ENCODE peak calls at places on chromosomes 6 and 20, in four cellular contexts. One of them, this sample, is unnamed.
A peak's percentile ranks its signal among the peaks of the same experiment; 100 is the strongest.

GRCh38 chr20:43849496-43850197 is 65.0 kb upstream of the TOX2 start:
- DNase-seq in mesendoderm: no peak
- DNase-seq in H1: no peak
- DNase-seq in H9: no peak
- DNase-seq in this sample: peak; percentile 81

GRCh38 chr6:2695464-2696095 is 55.1 kb downstream of the MYLK4 start:
- DNase-seq in mesendoderm: peak; percentile 25
- DNase-seq in H1: no peak
- DNase-seq in H9: no peak
- DNase-seq in this sample: peak; percentile 57

GRCh38 chr6:14635195-14635594 is 517.6 kb downstream of the CD83 start:
- DNase-seq in mesendoderm: peak; percentile 44
- DNase-seq in H1: no peak
- DNase-seq in H9: no peak
- DNase-seq in this sample: no peak

GRCh38 chr6:106253731-106254130 is 71.8 kb downstream of the ATG5 start:
- DNase-seq in mesendoderm: no peak
- DNase-seq in H1: no peak
- DNase-seq in H9: no peak
- DNase-seq in this sample: peak; percentile 31

GRCh38 chr6:16324622-16325225 is 86.3 kb downstream of the GMPR start:
- DNase-seq in mesendoderm: peak; percentile 27
- DNase-seq in H1: no peak
- DNase-seq in H9: no peak
- DNase-seq in this sample: peak; percentile 46

GRCh38 chr6:82006027-82006738 is 241.4 kb downstream of the IBTK start:
- DNase-seq in mesendoderm: peak; percentile 49
- DNase-seq in H1: no peak
- DNase-seq in H9: peak; percentile 46
- DNase-seq in this sample: peak; percentile 40

GRCh38 chr6:131014080-131014776 is 48.8 kb downstream of the EPB41L2 start:
- DNase-seq in mesendoderm: no peak
- DNase-seq in H1: no peak
- DNase-seq in H9: no peak
- DNase-seq in this sample: no peak

GRCh38 chr6:19024737-19025136 is 637.6 kb downstream of the RNF144B start:
- DNase-seq in mesendoderm: peak; percentile 83
- DNase-seq in H1: no peak
- DNase-seq in H9: peak; percentile 61
- DNase-seq in this sample: peak; percentile 15

GRCh38 chr6:54353975-54354374 is 45.7 kb downstream of the TINAG start:
- DNase-seq in mesendoderm: no peak
- DNase-seq in H1: no peak
- DNase-seq in H9: no peak
- DNase-seq in this sample: no peak

GRCh38 chr6:80106418-80107235 is at the start of gene BCKDHB:
- DNase-seq in mesendoderm: peak; percentile 99
- DNase-seq in H1: peak; percentile 94
- DNase-seq in H9: peak; percentile 99
- DNase-seq in this sample: peak; percentile 96

GRCh38 chr6:170452767-170453545 is 100.2 kb downstream of the PSMB1 start:
- DNase-seq in mesendoderm: no peak
- DNase-seq in H1: no peak
- DNase-seq in H9: no peak
- DNase-seq in this sample: no peak

GRCh38 chr6:170449835-170450753 is 103.0 kb downstream of the PSMB1 start:
- DNase-seq in mesendoderm: no peak
- DNase-seq in H1: no peak
- DNase-seq in H9: no peak
- DNase-seq in this sample: no peak

GRCh38 chr6:170449231-170449630 is 103.9 kb downstream of the PSMB1 start:
- DNase-seq in mesendoderm: no peak
- DNase-seq in H1: no peak
- DNase-seq in H9: no peak
- DNase-seq in this sample: peak; percentile 39

GRCh38 chr6:170451762-170452651 is 101.1 kb downstream of the PSMB1 start:
- DNase-seq in mesendoderm: no peak
- DNase-seq in H1: no peak
- DNase-seq in H9: no peak
- DNase-seq in this sample: no peak

GRCh38 chr6:170450946-170451761 is 102.0 kb downstream of the PSMB1 start:
- DNase-seq in mesendoderm: no peak
- DNase-seq in H1: no peak
- DNase-seq in H9: no peak
- DNase-seq in this sample: no peak
- H2BK15ac ChIP-seq in mesendoderm: no peak overlapping the region
- H2BK15ac ChIP-seq in H1: no peak overlapping the region
- H2BK15ac ChIP-seq in H9: no peak overlapping the region
- H2BK15ac ChIP-seq in this sample: no peak overlapping the region

GRCh38 chr6:5567890-5568289 is 306.6 kb downstream of the FARS2 start:
- DNase-seq in mesendoderm: no peak
- DNase-seq in H1: no peak
- DNase-seq in H9: no peak
- DNase-seq in this sample: no peak
- H3K56ac ChIP-seq in mesendoderm: no peak overlapping the region
- H3K56ac ChIP-seq in H1: no peak overlapping the region
- H3K56ac ChIP-seq in H9: no peak overlapping the region
- H3K56ac ChIP-seq in this sample: no peak overlapping the region

GRCh38 chr20:62025832-62026563 is 39.7 kb downstream of the TAF4 start:
- DNase-seq in mesendoderm: peak; percentile 44
- DNase-seq in H1: no peak
- DNase-seq in H9: no peak
- DNase-seq in this sample: peak; percentile 74
- H2BK15ac ChIP-seq in mesendoderm: no peak overlapping the region
- H2BK15ac ChIP-seq in H1: no peak overlapping the region
- H2BK15ac ChIP-seq in H9: no peak overlapping the region
- H2BK15ac ChIP-seq in this sample: no peak overlapping the region

GRCh38 chr6:46042355-46042999 is 26.8 kb upstream of the CLIC5 start:
- DNase-seq in mesendoderm: peak; percentile 81
- DNase-seq in H1: no peak
- DNase-seq in H9: peak; percentile 50
- DNase-seq in this sample: peak; percentile 11
- H3K56ac ChIP-seq in mesendoderm: no peak overlapping the region
- H3K56ac ChIP-seq in H1: no peak overlapping the region
- H3K56ac ChIP-seq in H9: no peak overlapping the region
- H3K56ac ChIP-seq in this sample: no peak overlapping the region

DNA sequence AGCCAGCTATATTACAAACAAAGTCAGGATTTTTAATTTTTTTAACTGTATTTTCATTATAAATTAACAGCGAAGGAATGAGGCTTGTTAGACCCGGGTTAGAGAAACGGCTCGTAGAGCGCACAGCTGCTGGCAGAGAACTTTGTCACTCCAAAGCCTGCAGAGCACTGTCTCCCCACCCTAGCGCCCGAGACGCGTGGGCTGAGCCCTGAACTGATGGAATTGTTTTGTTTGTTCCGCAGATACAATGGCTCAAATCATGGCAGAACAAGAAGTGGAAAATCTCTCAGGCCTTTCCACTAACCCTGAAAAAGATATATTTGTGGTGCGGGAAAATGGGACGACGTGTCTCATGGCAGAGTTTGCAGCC is 806 bp downstream of the LAMP5 start:
- DNase-seq in mesendoderm: no peak
- DNase-seq in H1: no peak
- DNase-seq in H9: no peak
- DNase-seq in this sample: no peak
- H2BK15ac ChIP-seq in mesendoderm: no peak overlapping the region
- H2BK15ac ChIP-seq in H1: no peak overlapping the region
- H2BK15ac ChIP-seq in H9: no peak overlapping the region
- H2BK15ac ChIP-seq in this sample: no peak overlapping the region

DNA sequence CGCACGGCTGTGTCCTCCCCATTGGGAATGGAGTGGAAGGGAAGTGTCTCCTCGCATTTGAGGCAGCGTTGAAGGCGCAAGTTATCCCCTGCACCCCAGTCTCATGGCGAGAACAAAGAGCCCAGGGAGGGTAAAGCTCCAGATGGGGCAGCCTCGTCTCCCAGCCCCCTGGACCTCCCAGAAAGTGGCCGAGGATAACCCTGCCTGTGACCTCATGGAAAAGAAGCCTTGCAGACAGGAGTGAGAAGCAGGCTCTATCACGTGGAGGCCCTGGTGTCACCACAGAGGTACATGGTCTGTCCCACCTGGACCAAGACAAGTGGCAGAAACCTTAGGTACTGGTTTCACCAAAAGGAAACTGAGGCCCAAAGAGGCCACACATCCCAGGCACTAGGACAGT is 134.8 kb upstream of the RPS6KA2 start:
- DNase-seq in mesendoderm: no peak
- DNase-seq in H1: no peak
- DNase-seq in H9: no peak
- DNase-seq in this sample: no peak
- H3K56ac ChIP-seq in mesendoderm: no peak overlapping the region
- H3K56ac ChIP-seq in H1: no peak overlapping the region
- H3K56ac ChIP-seq in H9: no peak overlapping the region
- H3K56ac ChIP-seq in this sample: no peak overlapping the region

GRCh38 chr6:110873981-110874879 is at the start of gene AMD1:
- DNase-seq in mesendoderm: peak; percentile 98
- DNase-seq in H1: peak; percentile 87
- DNase-seq in H9: peak; percentile 96
- DNase-seq in this sample: peak; percentile 98
- H2BK15ac ChIP-seq in mesendoderm: no peak within 1 kb of the TSS
- H2BK15ac ChIP-seq in H1: peak within 1 kb of the TSS; percentile 54
- H2BK15ac ChIP-seq in H9: no peak within 1 kb of the TSS
- H2BK15ac ChIP-seq in this sample: peak within 1 kb of the TSS; percentile 53

DNA sequence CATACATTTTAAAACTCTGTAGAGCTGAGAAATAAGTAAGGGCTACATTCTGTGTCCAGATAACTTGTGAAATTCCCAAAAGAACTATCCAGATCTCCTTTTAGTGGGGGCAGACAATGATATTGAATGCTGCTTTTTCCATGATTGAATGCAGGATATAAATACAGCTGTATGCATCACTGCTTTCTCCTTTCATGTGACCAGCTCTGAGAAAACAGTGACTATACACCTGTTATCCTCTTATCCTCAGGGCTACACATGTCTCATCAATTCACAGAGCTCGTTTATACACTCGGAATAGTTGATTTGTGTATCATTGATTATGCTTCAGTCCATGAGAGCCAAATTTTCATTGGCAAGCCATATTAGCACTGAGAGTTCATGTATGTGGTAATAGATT is 97.5 kb downstream of the RFX6 start:
- DNase-seq in mesendoderm: no peak
- DNase-seq in H1: no peak
- DNase-seq in H9: no peak
- DNase-seq in this sample: no peak
- H3K56ac ChIP-seq in mesendoderm: no peak overlapping the region
- H3K56ac ChIP-seq in H1: no peak overlapping the region
- H3K56ac ChIP-seq in H9: no peak overlapping the region
- H3K56ac ChIP-seq in this sample: no peak overlapping the region